ENCODE peak calls at places on chromosomes 4 and X, in nine cellular contexts. One of them, this sample, is unnamed.
A peak's percentile ranks its signal among the peaks of the same experiment; 100 is the strongest.

GRCh38 chr4:3371038-3371437 is 70.7 kb upstream of the HGFAC start:
- DNase-seq in hippocampal formation: no peak
- DNase-seq in NCI-H446: no peak
- DNase-seq in NCI-H524: no peak
- DNase-seq in lung microvascular endothelial cell: peak; percentile 61
- DNase-seq in amniotic stem cell: no peak
- DNase-seq in GM23248: peak; percentile 7
- DNase-seq in stimulated activated CD4-positive, alpha-beta T cell treated with anti-CD3 and anti-CD28 coated beads, Interleukin-1b, Interleukin-23, amount 100 ng/mL, for 4 hours: no peak
- DNase-seq in hypothalamus: no peak
- DNase-seq in this sample: no peak

GRCh38 chrX:69616520-69617203 is 749 bp downstream of the EDA start:
- DNase-seq in hippocampal formation: no peak
- DNase-seq in NCI-H446: peak; percentile 4
- DNase-seq in NCI-H524: peak; percentile 62
- DNase-seq in lung microvascular endothelial cell: no peak
- DNase-seq in amniotic stem cell: no peak
- DNase-seq in GM23248: peak; percentile 4
- DNase-seq in stimulated activated CD4-positive, alpha-beta T cell treated with anti-CD3 and anti-CD28 coated beads, Interleukin-1b, Interleukin-23, amount 100 ng/mL, for 4 hours: peak; percentile 5
- DNase-seq in hypothalamus: no peak
- DNase-seq in this sample: no peak

GRCh38 chrX:115584715-115585114 is 23.7 kb downstream of the PLS3 start:
- DNase-seq in hippocampal formation: no peak
- DNase-seq in NCI-H446: no peak
- DNase-seq in NCI-H524: no peak
- DNase-seq in lung microvascular endothelial cell: peak; percentile 77
- DNase-seq in amniotic stem cell: peak; percentile 3
- DNase-seq in GM23248: peak; percentile 74
- DNase-seq in stimulated activated CD4-positive, alpha-beta T cell treated with anti-CD3 and anti-CD28 coated beads, Interleukin-1b, Interleukin-23, amount 100 ng/mL, for 4 hours: no peak
- DNase-seq in hypothalamus: no peak
- DNase-seq in this sample: no peak

GRCh38 chr4:97262769-97263168 is 880.5 kb downstream of the STPG2 start:
- DNase-seq in hippocampal formation: no peak
- DNase-seq in NCI-H446: no peak
- DNase-seq in NCI-H524: no peak
- DNase-seq in lung microvascular endothelial cell: no peak
- DNase-seq in amniotic stem cell: no peak
- DNase-seq in GM23248: no peak
- DNase-seq in stimulated activated CD4-positive, alpha-beta T cell treated with anti-CD3 and anti-CD28 coated beads, Interleukin-1b, Interleukin-23, amount 100 ng/mL, for 4 hours: no peak
- DNase-seq in hypothalamus: no peak
- DNase-seq in this sample: no peak

GRCh38 chr4:159016527-159017137 is 86.2 kb upstream of the RAPGEF2 start:
- DNase-seq in hippocampal formation: no peak
- DNase-seq in NCI-H446: no peak
- DNase-seq in NCI-H524: peak; percentile 35
- DNase-seq in lung microvascular endothelial cell: no peak
- DNase-seq in amniotic stem cell: no peak
- DNase-seq in GM23248: no peak
- DNase-seq in stimulated activated CD4-positive, alpha-beta T cell treated with anti-CD3 and anti-CD28 coated beads, Interleukin-1b, Interleukin-23, amount 100 ng/mL, for 4 hours: no peak
- DNase-seq in hypothalamus: no peak
- DNase-seq in this sample: no peak

GRCh38 chr4:35063171-35063570 is 1181.1 kb downstream of the ARAP2 start:
- DNase-seq in hippocampal formation: no peak
- DNase-seq in NCI-H446: no peak
- DNase-seq in NCI-H524: no peak
- DNase-seq in lung microvascular endothelial cell: no peak
- DNase-seq in amniotic stem cell: no peak
- DNase-seq in GM23248: no peak
- DNase-seq in stimulated activated CD4-positive, alpha-beta T cell treated with anti-CD3 and anti-CD28 coated beads, Interleukin-1b, Interleukin-23, amount 100 ng/mL, for 4 hours: no peak
- DNase-seq in hypothalamus: no peak
- DNase-seq in this sample: no peak

GRCh38 chr4:86926428-86927086 is 8.3 kb upstream of the AFF1 start:
- DNase-seq in hippocampal formation: no peak
- DNase-seq in NCI-H446: no peak
- DNase-seq in NCI-H524: no peak
- DNase-seq in lung microvascular endothelial cell: no peak
- DNase-seq in amniotic stem cell: no peak
- DNase-seq in GM23248: no peak
- DNase-seq in stimulated activated CD4-positive, alpha-beta T cell treated with anti-CD3 and anti-CD28 coated beads, Interleukin-1b, Interleukin-23, amount 100 ng/mL, for 4 hours: no peak
- DNase-seq in hypothalamus: no peak
- DNase-seq in this sample: no peak

GRCh38 chr4:17166954-17167353 is 268.5 kb upstream of the LDB2 start:
- DNase-seq in hippocampal formation: no peak
- DNase-seq in NCI-H446: no peak
- DNase-seq in NCI-H524: no peak
- DNase-seq in lung microvascular endothelial cell: no peak
- DNase-seq in amniotic stem cell: no peak
- DNase-seq in GM23248: peak; percentile 57
- DNase-seq in stimulated activated CD4-positive, alpha-beta T cell treated with anti-CD3 and anti-CD28 coated beads, Interleukin-1b, Interleukin-23, amount 100 ng/mL, for 4 hours: no peak
- DNase-seq in hypothalamus: no peak
- DNase-seq in this sample: no peak

GRCh38 chrX:74382613-74383012 is 38.7 kb upstream of the SLC16A2 start:
- DNase-seq in hippocampal formation: peak; percentile 22
- DNase-seq in NCI-H446: peak; percentile 5
- DNase-seq in NCI-H524: peak; percentile 31
- DNase-seq in lung microvascular endothelial cell: peak; percentile 45
- DNase-seq in amniotic stem cell: peak; percentile 45
- DNase-seq in GM23248: peak; percentile 69
- DNase-seq in stimulated activated CD4-positive, alpha-beta T cell treated with anti-CD3 and anti-CD28 coated beads, Interleukin-1b, Interleukin-23, amount 100 ng/mL, for 4 hours: peak; percentile 27
- DNase-seq in hypothalamus: peak; percentile 2
- DNase-seq in this sample: no peak

GRCh38 chrX:135437867-135438733 is 16.4 kb downstream of the SMIM10L2A start:
- DNase-seq in hippocampal formation: no peak
- DNase-seq in NCI-H446: no peak
- DNase-seq in NCI-H524: no peak
- DNase-seq in lung microvascular endothelial cell: no peak
- DNase-seq in amniotic stem cell: no peak
- DNase-seq in GM23248: no peak
- DNase-seq in stimulated activated CD4-positive, alpha-beta T cell treated with anti-CD3 and anti-CD28 coated beads, Interleukin-1b, Interleukin-23, amount 100 ng/mL, for 4 hours: no peak
- DNase-seq in hypothalamus: no peak
- DNase-seq in this sample: no peak

GRCh38 chr4:56671860-56672259 is 9.2 kb downstream of the HOPX start:
- DNase-seq in hippocampal formation: no peak
- DNase-seq in NCI-H446: no peak
- DNase-seq in NCI-H524: no peak
- DNase-seq in lung microvascular endothelial cell: no peak
- DNase-seq in amniotic stem cell: no peak
- DNase-seq in GM23248: peak; percentile 33
- DNase-seq in stimulated activated CD4-positive, alpha-beta T cell treated with anti-CD3 and anti-CD28 coated beads, Interleukin-1b, Interleukin-23, amount 100 ng/mL, for 4 hours: no peak
- DNase-seq in hypothalamus: no peak
- DNase-seq in this sample: no peak

GRCh38 chr4:8722556-8722955 is 130.0 kb downstream of the CPZ start:
- DNase-seq in hippocampal formation: no peak
- DNase-seq in NCI-H446: no peak
- DNase-seq in NCI-H524: no peak
- DNase-seq in lung microvascular endothelial cell: no peak
- DNase-seq in amniotic stem cell: no peak
- DNase-seq in GM23248: no peak
- DNase-seq in stimulated activated CD4-positive, alpha-beta T cell treated with anti-CD3 and anti-CD28 coated beads, Interleukin-1b, Interleukin-23, amount 100 ng/mL, for 4 hours: no peak
- DNase-seq in hypothalamus: no peak
- DNase-seq in this sample: no peak

GRCh38 chrX:21047034-21047455 is 327.2 kb upstream of the CNKSR2 start:
- DNase-seq in hippocampal formation: no peak
- DNase-seq in NCI-H446: no peak
- DNase-seq in NCI-H524: no peak
- DNase-seq in lung microvascular endothelial cell: no peak
- DNase-seq in amniotic stem cell: no peak
- DNase-seq in GM23248: no peak
- DNase-seq in stimulated activated CD4-positive, alpha-beta T cell treated with anti-CD3 and anti-CD28 coated beads, Interleukin-1b, Interleukin-23, amount 100 ng/mL, for 4 hours: no peak
- DNase-seq in hypothalamus: no peak
- DNase-seq in this sample: no peak

GRCh38 chrX:154019061-154019621 is 561 bp downstream of the IRAK1 start:
- DNase-seq in hippocampal formation: no peak
- DNase-seq in NCI-H446: no peak
- DNase-seq in NCI-H524: no peak
- DNase-seq in lung microvascular endothelial cell: peak; percentile 14
- DNase-seq in amniotic stem cell: no peak
- DNase-seq in GM23248: peak; percentile 48
- DNase-seq in stimulated activated CD4-positive, alpha-beta T cell treated with anti-CD3 and anti-CD28 coated beads, Interleukin-1b, Interleukin-23, amount 100 ng/mL, for 4 hours: peak; percentile 21
- DNase-seq in hypothalamus: no peak
- DNase-seq in this sample: no peak

GRCh38 chr4:158170691-158171455 is 2.0 kb downstream of the GASK1B start:
- DNase-seq in hippocampal formation: no peak
- DNase-seq in NCI-H446: no peak
- DNase-seq in NCI-H524: no peak
- DNase-seq in lung microvascular endothelial cell: peak; percentile 83
- DNase-seq in amniotic stem cell: no peak
- DNase-seq in GM23248: peak; percentile 61
- DNase-seq in stimulated activated CD4-positive, alpha-beta T cell treated with anti-CD3 and anti-CD28 coated beads, Interleukin-1b, Interleukin-23, amount 100 ng/mL, for 4 hours: peak; percentile 7
- DNase-seq in hypothalamus: peak; percentile 16
- DNase-seq in this sample: no peak

This sample was measured in vagina.